ENCODE peak calls at places on chromosomes 5 and 9, in seven cellular contexts. One of them, this sample, is unnamed.
A peak's percentile ranks its signal among the peaks of the same experiment; 100 is the strongest.

GRCh38 chr5:19534751-19535150 is 453.2 kb downstream of the CDH18 start:
- DNase-seq in HepG2: no peak
- DNase-seq in K562: no peak
- DNase-seq in GM12878: no peak
- DNase-seq in H1: no peak
- DNase-seq in GM12891: no peak
- DNase-seq in SK-N-SH: no peak
- DNase-seq in this sample: no peak

GRCh38 chr5:122101636-122102285 is 23.7 kb upstream of the LOX start:
- DNase-seq in HepG2: peak; percentile 23
- DNase-seq in K562: peak; percentile 29
- DNase-seq in GM12878: no peak
- DNase-seq in H1: no peak
- DNase-seq in GM12891: no peak
- DNase-seq in SK-N-SH: peak; percentile 23
- DNase-seq in this sample: no peak

GRCh38 chr5:158140120-158140778 is 281.3 kb upstream of the CLINT1 start:
- DNase-seq in HepG2: no peak
- DNase-seq in K562: no peak
- DNase-seq in GM12878: no peak
- DNase-seq in H1: no peak
- DNase-seq in GM12891: no peak
- DNase-seq in SK-N-SH: no peak
- DNase-seq in this sample: no peak

GRCh38 chr5:133048993-133049725 is 2.7 kb upstream of the HSPA4 start:
- DNase-seq in HepG2: no peak
- DNase-seq in K562: no peak
- DNase-seq in GM12878: no peak
- DNase-seq in H1: no peak
- DNase-seq in GM12891: no peak
- DNase-seq in SK-N-SH: no peak
- DNase-seq in this sample: no peak

GRCh38 chr5:78659714-78660113 is 11.1 kb upstream of the LHFPL2 start:
- DNase-seq in HepG2: peak; percentile 23
- DNase-seq in K562: peak; percentile 55
- DNase-seq in GM12878: no peak
- DNase-seq in H1: no peak
- DNase-seq in GM12891: no peak
- DNase-seq in SK-N-SH: no peak
- DNase-seq in this sample: no peak

GRCh38 chr5:11385251-11385900 is 518.9 kb downstream of the CTNND2 start:
- DNase-seq in HepG2: no peak
- DNase-seq in K562: no peak
- DNase-seq in GM12878: no peak
- DNase-seq in H1: no peak
- DNase-seq in GM12891: no peak
- DNase-seq in SK-N-SH: peak; percentile 23
- DNase-seq in this sample: no peak

GRCh38 chr9:95732803-95733686 is 142.4 kb upstream of the ERCC6L2 start:
- DNase-seq in HepG2: no peak
- DNase-seq in K562: no peak
- DNase-seq in GM12878: no peak
- DNase-seq in H1: no peak
- DNase-seq in GM12891: no peak
- DNase-seq in SK-N-SH: no peak
- DNase-seq in this sample: no peak

GRCh38 chr9:86187121-86187520 is 72.3 kb downstream of the C9orf153 start:
- DNase-seq in HepG2: peak; percentile 2
- DNase-seq in K562: no peak
- DNase-seq in GM12878: no peak
- DNase-seq in H1: no peak
- DNase-seq in GM12891: no peak
- DNase-seq in SK-N-SH: no peak
- DNase-seq in this sample: no peak

GRCh38 chr5:102545175-102545574 is 46.4 kb upstream of the SLCO6A1 start:
- DNase-seq in HepG2: peak; percentile 35
- DNase-seq in K562: peak; percentile 5
- DNase-seq in GM12878: no peak
- DNase-seq in H1: peak; percentile 43
- DNase-seq in GM12891: no peak
- DNase-seq in SK-N-SH: peak; percentile 11
- DNase-seq in this sample: no peak

GRCh38 chr5:10130881-10131280 is 118.8 kb downstream of the ATPSCKMT start:
- DNase-seq in HepG2: no peak
- DNase-seq in K562: no peak
- DNase-seq in GM12878: no peak
- DNase-seq in H1: no peak
- DNase-seq in GM12891: no peak
- DNase-seq in SK-N-SH: no peak
- DNase-seq in this sample: no peak

GRCh38 chr5:78920604-78921003 is 64.5 kb downstream of the ARSB start:
- DNase-seq in HepG2: no peak
- DNase-seq in K562: peak; percentile 11
- DNase-seq in GM12878: no peak
- DNase-seq in H1: no peak
- DNase-seq in GM12891: no peak
- DNase-seq in SK-N-SH: peak; percentile 37
- DNase-seq in this sample: no peak

GRCh38 chr5:135391123-135391868 is 7.7 kb downstream of the MACROH2A1 start:
- DNase-seq in HepG2: peak; percentile 10
- DNase-seq in K562: no peak
- DNase-seq in GM12878: no peak
- DNase-seq in H1: no peak
- DNase-seq in GM12891: no peak
- DNase-seq in SK-N-SH: no peak
- DNase-seq in this sample: no peak

DNA sequence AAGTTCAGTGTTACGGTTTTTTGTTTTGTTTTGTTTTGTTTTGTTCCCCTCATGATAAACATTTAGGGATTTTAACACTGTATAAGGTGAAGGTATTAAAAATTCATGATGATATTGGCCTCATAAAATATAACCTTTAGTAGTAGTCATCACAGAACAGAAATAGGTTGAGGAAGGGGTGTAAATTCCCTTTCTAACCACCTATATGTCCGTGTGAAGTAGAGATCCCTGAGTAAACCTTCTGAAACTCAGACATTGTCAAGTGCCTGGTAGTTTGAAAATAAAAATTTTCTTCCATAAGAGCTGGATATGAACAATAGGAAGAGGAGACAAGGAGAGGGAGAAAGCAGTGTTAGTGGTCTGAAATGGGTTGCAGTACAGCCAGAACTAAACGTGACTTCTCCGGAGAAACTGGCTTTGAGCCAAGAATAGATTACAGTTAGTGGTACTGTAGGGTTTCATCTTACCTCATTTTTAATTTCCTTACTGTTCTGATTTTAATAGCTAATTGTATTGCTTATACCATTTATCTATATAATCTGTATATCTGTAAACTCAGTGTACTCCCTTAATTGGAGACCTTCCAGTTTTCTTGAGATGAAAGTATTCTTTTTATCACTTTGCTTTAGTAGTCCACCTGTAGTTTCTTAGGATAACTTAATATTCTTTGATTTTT is 18.3 kb downstream of the UGCG start:
- DNase-seq in HepG2: no peak
- DNase-seq in K562: no peak
- DNase-seq in GM12878: no peak
- DNase-seq in H1: no peak
- DNase-seq in GM12891: no peak
- DNase-seq in SK-N-SH: peak; percentile 38
- DNase-seq in this sample: no peak
- TF ChIP-seq TAF1 in HepG2: no peak
- TF ChIP-seq TAF1 in K562: no peak
- TF ChIP-seq TAF1 in GM12878: no peak
- TF ChIP-seq TAF1 in H1: no peak
- TF ChIP-seq TAF1 in GM12891: no peak
- TF ChIP-seq TAF1 in SK-N-SH: no peak
- TF ChIP-seq TAF1 in this sample: no peak

GRCh38 chr5:77355074-77355473 is 137.0 kb downstream of the WDR41 start:
- DNase-seq in HepG2: no peak
- DNase-seq in K562: no peak
- DNase-seq in GM12878: no peak
- DNase-seq in H1: no peak
- DNase-seq in GM12891: no peak
- DNase-seq in SK-N-SH: no peak
- DNase-seq in this sample: no peak

GRCh38 chr5:77355751-77356150 is 136.4 kb downstream of the WDR41 start:
- DNase-seq in HepG2: no peak
- DNase-seq in K562: no peak
- DNase-seq in GM12878: no peak
- DNase-seq in H1: no peak
- DNase-seq in GM12891: no peak
- DNase-seq in SK-N-SH: no peak
- DNase-seq in this sample: no peak

GRCh38 chr5:77354454-77354853 is 137.7 kb downstream of the WDR41 start:
- DNase-seq in HepG2: no peak
- DNase-seq in K562: no peak
- DNase-seq in GM12878: no peak
- DNase-seq in H1: no peak
- DNase-seq in GM12891: no peak
- DNase-seq in SK-N-SH: no peak
- DNase-seq in this sample: no peak

GRCh38 chr5:77358566-77359205 is 133.4 kb downstream of the WDR41 start:
- DNase-seq in HepG2: no peak
- DNase-seq in K562: no peak
- DNase-seq in GM12878: no peak
- DNase-seq in H1: no peak
- DNase-seq in GM12891: no peak
- DNase-seq in SK-N-SH: no peak
- DNase-seq in this sample: no peak

GRCh38 chr5:77356740-77357139 is 135.4 kb downstream of the WDR41 start:
- DNase-seq in HepG2: no peak
- DNase-seq in K562: no peak
- DNase-seq in GM12878: peak; percentile 84
- DNase-seq in H1: no peak
- DNase-seq in GM12891: peak; percentile 24
- DNase-seq in SK-N-SH: no peak
- DNase-seq in this sample: peak; percentile 19
- TF ChIP-seq TAF1 in HepG2: no peak
- TF ChIP-seq TAF1 in K562: no peak
- TF ChIP-seq TAF1 in GM12878: no peak
- TF ChIP-seq TAF1 in H1: no peak
- TF ChIP-seq TAF1 in GM12891: no peak
- TF ChIP-seq TAF1 in SK-N-SH: no peak
- TF ChIP-seq TAF1 in this sample: no peak

GRCh38 chr9:135228345-135228982 is 141.0 kb downstream of the OLFM1 start:
- DNase-seq in HepG2: no peak
- DNase-seq in K562: no peak
- DNase-seq in GM12878: no peak
- DNase-seq in H1: no peak
- DNase-seq in GM12891: no peak
- DNase-seq in SK-N-SH: no peak
- DNase-seq in this sample: no peak

GRCh38 chr9:135228983-135229625 is 141.6 kb downstream of the OLFM1 start:
- DNase-seq in HepG2: no peak
- DNase-seq in K562: no peak
- DNase-seq in GM12878: no peak
- DNase-seq in H1: no peak
- DNase-seq in GM12891: no peak
- DNase-seq in SK-N-SH: no peak
- DNase-seq in this sample: no peak

GRCh38 chr9:135226369-135227050 is 139.0 kb downstream of the OLFM1 start:
- DNase-seq in HepG2: no peak
- DNase-seq in K562: no peak
- DNase-seq in GM12878: no peak
- DNase-seq in H1: no peak
- DNase-seq in GM12891: no peak
- DNase-seq in SK-N-SH: no peak
- DNase-seq in this sample: no peak

GRCh38 chr9:135225619-135226228 is 138.3 kb downstream of the OLFM1 start:
- DNase-seq in HepG2: no peak
- DNase-seq in K562: no peak
- DNase-seq in GM12878: no peak
- DNase-seq in H1: no peak
- DNase-seq in GM12891: no peak
- DNase-seq in SK-N-SH: no peak
- DNase-seq in this sample: no peak

GRCh38 chr9:135227641-135228251 is 140.3 kb downstream of the OLFM1 start:
- DNase-seq in HepG2: no peak
- DNase-seq in K562: no peak
- DNase-seq in GM12878: no peak
- DNase-seq in H1: no peak
- DNase-seq in GM12891: no peak
- DNase-seq in SK-N-SH: no peak
- DNase-seq in this sample: no peak
- TF ChIP-seq TAF1 in HepG2: no peak
- TF ChIP-seq TAF1 in K562: no peak
- TF ChIP-seq TAF1 in GM12878: no peak
- TF ChIP-seq TAF1 in H1: no peak
- TF ChIP-seq TAF1 in GM12891: no peak
- TF ChIP-seq TAF1 in SK-N-SH: no peak
- TF ChIP-seq TAF1 in this sample: no peak

DNA sequence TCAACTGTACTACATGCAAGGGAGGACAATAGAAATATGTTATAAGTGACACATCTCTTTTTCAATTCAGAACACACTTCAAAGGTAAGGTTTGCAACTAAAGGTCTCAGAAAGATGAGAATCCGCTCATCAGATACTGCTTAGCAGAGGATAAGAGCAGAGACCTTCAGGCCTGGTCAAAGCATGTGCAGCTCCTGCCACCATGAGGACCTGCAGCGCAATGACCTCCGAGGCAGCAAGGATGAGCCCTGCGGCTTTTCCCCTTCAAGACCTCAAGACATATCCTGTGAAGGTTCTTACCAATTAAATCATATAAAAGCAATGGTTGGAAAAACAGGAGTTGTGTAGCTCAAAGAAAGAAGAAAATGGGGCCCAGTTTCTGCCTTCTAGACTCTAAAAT is 135.8 kb downstream of the TRIM36 start:
- DNase-seq in HepG2: peak; percentile 6
- DNase-seq in K562: no peak
- DNase-seq in GM12878: no peak
- DNase-seq in H1: peak; percentile 39
- DNase-seq in GM12891: no peak
- DNase-seq in SK-N-SH: no peak
- DNase-seq in this sample: no peak
- TF ChIP-seq TAF1 in HepG2: no peak
- TF ChIP-seq TAF1 in K562: no peak
- TF ChIP-seq TAF1 in GM12878: no peak
- TF ChIP-seq TAF1 in H1: no peak
- TF ChIP-seq TAF1 in GM12891: no peak
- TF ChIP-seq TAF1 in SK-N-SH: no peak
- TF ChIP-seq TAF1 in this sample: no peak

This sample was measured in GM12892.